ENCODE peak calls at places on chromosomes 1 and 21, in eight cellular contexts. X is NCI-H510A treated with DMSO at 0.1 percent for 48 hours; C is stimulated activated CD4-positive, alpha-beta T cell treated with anti-CD3 and anti-CD28 coated beads, Interleukin-2, amount 100 ng/mL, for 24 hours; Z is effector CD8-positive, alpha-beta T cell; I is EH; S is left cardiac atrium; D is stomach; U is adrenal gland. V is an unnamed sample.
A peak's percentile ranks its signal among the peaks of the same experiment; 100 is the strongest.

GRCh38 chr1:155499953-155500621 is 62.5 kb downstream of the ASH1L start:
- DNase-seq in C (no peak), Z (no peak), I (peak; percentile 44), X (peak; percentile 92), S (no peak), U (no peak), D (no peak), V (peak; percentile 75)

GRCh38 chr1:18155881-18156385 is 48.3 kb downstream of the IGSF21 start:
- DNase-seq in C (no peak), D (no peak), U (no peak), Z (no peak), X (peak; percentile 75), S (no peak), I (no peak), V (no peak)

GRCh38 chr1:207703712-207704111 is 48.1 kb upstream of the CD46 start:
- DNase-seq in C (no peak), U (no peak), X (no peak), I (no peak), Z (no peak), D (no peak), S (no peak), V (no peak)

GRCh38 chr1:73781257-73781656 is 416.7 kb downstream of the LRRIQ3 start:
- DNase-seq in I (no peak), C (no peak), D (no peak), X (no peak), Z (no peak), S (no peak), U (no peak), V (peak; percentile 27)

GRCh38 chr1:9892563-9893528 is 17.2 kb downstream of the CTNNBIP1 start:
- DNase-seq in S (no peak), I (peak; percentile 88), Z (no peak), U (peak; percentile 10), D (peak; percentile 80), C (no peak), X (no peak), V (no peak)

GRCh38 chr1:174364996-174365760 is 82.6 kb upstream of the GPR52 start:
- DNase-seq in Z (no peak), C (no peak), S (no peak), I (no peak), X (no peak), U (no peak), D (no peak), V (no peak)

GRCh38 chr1:47967868-47968267 is 29.3 kb downstream of the TRABD2B start:
- DNase-seq in Z (no peak), D (no peak), U (no peak), C (no peak), X (no peak), S (no peak), I (no peak), V (no peak)

GRCh38 chr21:38327984-38328383 is 71.2 kb downstream of the KCNJ15 start:
- DNase-seq in U (no peak), I (peak; percentile 35), D (no peak), Z (no peak), C (no peak), X (no peak), S (no peak), V (no peak)

GRCh38 chr1:230624097-230624713 is 18.1 kb upstream of the COG2 start:
- DNase-seq in U (no peak), D (no peak), I (no peak), C (no peak), Z (no peak), X (no peak), S (no peak), V (no peak)

GRCh38 chr1:5903031-5903430 is 89.2 kb downstream of the NPHP4 start:
- DNase-seq in U (no peak), Z (no peak), C (no peak), D (no peak), X (no peak), I (no peak), S (no peak), V (no peak)

GRCh38 chr1:100585774-100586173 is 47.8 kb downstream of the GPR88 start:
- DNase-seq in X (no peak), C (no peak), I (peak; percentile 80), S (no peak), Z (no peak), U (no peak), D (no peak), V (no peak)

GRCh38 chr21:42440187-42440792 is 36.6 kb downstream of the UBASH3A start:
- DNase-seq in S (no peak), I (no peak), U (no peak), D (no peak), X (no peak), Z (no peak), C (peak; percentile 42), V (no peak)

GRCh38 chr21:43343095-43343991 is 83.6 kb downstream of the SIK1 start:
- DNase-seq in U (no peak), Z (no peak), I (no peak), S (no peak), C (no peak), X (peak; percentile 73), D (peak; percentile 96), V (peak; percentile 86)

GRCh38 chr1:90850181-90850924 is 133.3 kb upstream of the BARHL2 start:
- DNase-seq in U (peak; percentile 61), I (peak; percentile 19), Z (no peak), S (peak; percentile 37), D (no peak), X (peak; percentile 55), C (no peak), V (peak; percentile 34)

GRCh38 chr21:44574457-44575306 is 1.2 kb downstream of the KRTAP10-4 start:
- DNase-seq in D (peak; percentile 48), C (no peak), I (no peak), U (no peak), X (no peak), Z (no peak), S (no peak), V (peak; percentile 72)

GRCh38 chr1:17719874-17720273 is 35.3 kb upstream of the ACTL8 start:
- DNase-seq in I (peak; percentile 43), U (peak; percentile 2), S (no peak), D (no peak), Z (no peak), C (no peak), X (no peak), V (no peak)

GRCh38 chr1:78607944-78608343 is 12.3 kb upstream of the IFI44L start:
- DNase-seq in I (no peak), U (no peak), D (no peak), C (no peak), Z (no peak), S (no peak), X (no peak), V (peak; percentile 29)

GRCh38 chr1:36764796-36765195 is 269.5 kb downstream of the GRIK3 start:
- DNase-seq in X (no peak), Z (no peak), U (no peak), I (no peak), S (no peak), D (no peak), C (no peak), V (no peak)

GRCh38 chr1:55038974-55039341 is 390 bp upstream of the PCSK9 start:
- DNase-seq in C (no peak), D (no peak), I (no peak), U (no peak), X (no peak), Z (no peak), S (no peak), V (no peak)

GRCh38 chr1:203361843-203362524 is 11.1 kb upstream of the FMOD start:
- DNase-seq in I (peak; percentile 88), U (no peak), Z (no peak), C (no peak), S (no peak), D (no peak), X (no peak), V (no peak)

GRCh38 chr1:4703646-4704045 is 49.2 kb downstream of the AJAP1 start:
- DNase-seq in I (peak; percentile 18), D (no peak), Z (no peak), C (no peak), U (no peak), X (no peak), S (no peak), V (no peak)

GRCh38 chr1:206074839-206075238 is 21.9 kb downstream of the RHEX start:
- DNase-seq in D (no peak), S (no peak), Z (no peak), X (no peak), I (no peak), C (no peak), U (no peak), V (no peak)

GRCh38 chr1:161973924-161974845 is 49.5 kb downstream of the OLFML2B start:
- DNase-seq in U (peak; percentile 9), Z (no peak), S (peak; percentile 51), X (no peak), I (peak; percentile 69), C (no peak), D (no peak), V (no peak)

GRCh38 chr21:41217656-41218380 is 49.9 kb downstream of the BACE2 start:
- DNase-seq in S (peak; percentile 83), U (no peak), I (peak; percentile 36), C (no peak), X (no peak), Z (no peak), D (no peak), V (peak; percentile 79)

GRCh38 chr1:80059940-80060339 is 1053.4 kb upstream of the ADGRL4 start:
- DNase-seq in Z (no peak), C (no peak), D (no peak), I (no peak), U (no peak), X (no peak), S (no peak), V (no peak)

GRCh38 chr1:36223373-36223995 is 759 bp upstream of the THRAP3 start:
- DNase-seq in C (peak; percentile 37), U (peak; percentile 23), D (no peak), S (no peak), I (peak; percentile 68), X (peak; percentile 88), Z (no peak), V (peak; percentile 48)

GRCh38 chr1:111707906-111708305 is 31.3 kb downstream of the INKA2 start:
- DNase-seq in D (no peak), X (no peak), U (peak; percentile 23), S (no peak), I (peak; percentile 81), Z (no peak), C (no peak), V (no peak)

GRCh38 chr1:242454262-242455051 is 70.0 kb downstream of the PLD5 start:
- DNase-seq in S (no peak), D (no peak), I (peak; percentile 48), C (no peak), Z (no peak), X (peak; percentile 27), U (peak; percentile 16), V (no peak)

GRCh38 chr1:6003568-6004411 is 11.6 kb upstream of the NPHP4 start:
- DNase-seq in Z (no peak), S (peak; percentile 12), D (no peak), C (no peak), X (peak; percentile 95), I (no peak), U (no peak), V (no peak)

GRCh38 chr1:58979085-58979484 is 195.2 kb upstream of the JUN start:
- DNase-seq in I (no peak), D (no peak), C (no peak), U (peak; percentile 13), Z (no peak), S (no peak), X (no peak), V (no peak)

GRCh38 chr1:60765204-60765603 is 317.2 kb upstream of the NFIA start:
- DNase-seq in X (peak; percentile 71), C (no peak), S (no peak), U (peak; percentile 39), Z (no peak), D (peak; percentile 30), I (peak; percentile 23), V (peak; percentile 30)

GRCh38 chr1:240658312-240658975 is 46.5 kb upstream of the GREM2 start:
- DNase-seq in I (peak; percentile 88), S (no peak), Z (no peak), U (no peak), D (no peak), X (no peak), C (no peak), V (no peak)